ENCODE peak calls at places on chromosome 5, in seven cellular contexts. I is mesenchymal stem cell, A is trophoblast cell, G is H9, O is neuronal stem cell, P is H1, W is IMR-90. F is an unnamed sample.

GRCh38 chr5:14171621-14172020 is 28.5 kb downstream of the TRIO start:
- DNase-seq in W (peak; percentile 85), G (no peak), I (peak; percentile 81), O (no peak), P (no peak), A (no peak), F (no peak)

GRCh38 chr5:115069087-115069968 is 100.4 kb downstream of the TRIM36 start:
- DNase-seq in A (peak; percentile 34), O (peak; percentile 59), I (peak; percentile 64), W (peak; percentile 58), P (no peak), G (peak; percentile 64), F (peak; percentile 82)

GRCh38 chr5:154141686-154142300 is 48.7 kb upstream of the GALNT10 start:
- DNase-seq in O (no peak), A (no peak), P (no peak), W (no peak), I (no peak), G (no peak), F (peak; percentile 43)

GRCh38 chr5:56259002-56259511 is 25.9 kb upstream of the ANKRD55 start:
- DNase-seq in W (peak; percentile 97), O (no peak), G (no peak), I (peak; percentile 98), P (no peak), A (peak; percentile 28), F (no peak)

GRCh38 chr5:52469420-52469819 is 318.3 kb upstream of the ITGA1 start:
- DNase-seq in A (no peak), O (no peak), P (no peak), I (no peak), G (no peak), W (no peak), F (no peak)

GRCh38 chr5:78341445-78341844 is 19.0 kb upstream of the SCAMP1 start:
- DNase-seq in I (no peak), P (no peak), A (no peak), W (no peak), G (no peak), O (no peak), F (no peak)

GRCh38 chr5:131377785-131378325 is 114.0 kb downstream of the CDC42SE2 start:
- DNase-seq in O (no peak), P (no peak), W (peak; percentile 86), A (no peak), G (no peak), I (peak; percentile 73), F (no peak)

GRCh38 chr5:124980174-124980941 is 233.9 kb upstream of the ZNF608 start:
- DNase-seq in O (peak; percentile 59), I (peak; percentile 34), P (peak; percentile 77), A (no peak), G (peak; percentile 75), W (no peak), F (peak; percentile 29)

GRCh38 chr5:146336197-146336596 is 2.4 kb upstream of the POU4F3 start:
- DNase-seq in P (no peak), I (no peak), W (no peak), O (no peak), G (no peak), A (no peak), F (no peak)

GRCh38 chr5:5523066-5523505 is 100.6 kb downstream of the ICE1 start:
- DNase-seq in A (peak; percentile 35), W (peak; percentile 35), I (peak; percentile 12), P (no peak), G (no peak), O (no peak), F (peak; percentile 16)

GRCh38 chr5:1744393-1745189 is 55.0 kb downstream of the MRPL36 start:
- DNase-seq in O (no peak), P (no peak), A (no peak), W (no peak), I (no peak), G (peak; percentile 16), F (no peak)

GRCh38 chr5:134510970-134511795 is 14.3 kb upstream of the JADE2 start:
- DNase-seq in P (peak; percentile 78), A (peak; percentile 85), I (peak; percentile 43), W (peak; percentile 69), G (peak; percentile 93), O (no peak), F (peak; percentile 99)

GRCh38 chr5:59174248-59174844 is 591.5 kb downstream of the RAB3C start:
- DNase-seq in G (no peak), O (peak; percentile 23), I (peak; percentile 82), A (peak; percentile 44), P (no peak), W (peak; percentile 87), F (peak; percentile 71)

GRCh38 chr5:50553560-50553984 is 112.5 kb upstream of the EMB start:
- DNase-seq in A (peak; percentile 28), I (peak; percentile 6), G (no peak), O (no peak), W (no peak), P (no peak), F (peak; percentile 22)

GRCh38 chr5:373710-374602 is 52.4 kb downstream of the AHRR start:
- DNase-seq in P (no peak), A (no peak), I (peak; percentile 85), O (peak; percentile 24), G (peak; percentile 32), W (peak; percentile 77), F (no peak)

GRCh38 chr5:57493034-57493433 is 10.4 kb upstream of the ACTBL2 start:
- DNase-seq in G (no peak), A (no peak), P (no peak), I (no peak), W (no peak), O (no peak), F (no peak)
- H2AK5ac ChIP-seq in G (no peak overlapping the region), A (no peak overlapping the region), P (no peak overlapping the region), I (peak overlapping the region; percentile 93), W (peak overlapping the region; percentile 83), O (no peak overlapping the region), F (no peak overlapping the region)

GRCh38 chr5:67160985-67161384 is 35.6 kb downstream of the CD180 start:
- DNase-seq in A (no peak), W (peak; percentile 57), I (no peak), O (no peak), G (no peak), P (no peak), F (peak; percentile 27)
- H2AK5ac ChIP-seq in A (no peak overlapping the region), W (no peak overlapping the region), I (no peak overlapping the region), O (no peak overlapping the region), G (no peak overlapping the region), P (no peak overlapping the region), F (no peak overlapping the region)

DNA sequence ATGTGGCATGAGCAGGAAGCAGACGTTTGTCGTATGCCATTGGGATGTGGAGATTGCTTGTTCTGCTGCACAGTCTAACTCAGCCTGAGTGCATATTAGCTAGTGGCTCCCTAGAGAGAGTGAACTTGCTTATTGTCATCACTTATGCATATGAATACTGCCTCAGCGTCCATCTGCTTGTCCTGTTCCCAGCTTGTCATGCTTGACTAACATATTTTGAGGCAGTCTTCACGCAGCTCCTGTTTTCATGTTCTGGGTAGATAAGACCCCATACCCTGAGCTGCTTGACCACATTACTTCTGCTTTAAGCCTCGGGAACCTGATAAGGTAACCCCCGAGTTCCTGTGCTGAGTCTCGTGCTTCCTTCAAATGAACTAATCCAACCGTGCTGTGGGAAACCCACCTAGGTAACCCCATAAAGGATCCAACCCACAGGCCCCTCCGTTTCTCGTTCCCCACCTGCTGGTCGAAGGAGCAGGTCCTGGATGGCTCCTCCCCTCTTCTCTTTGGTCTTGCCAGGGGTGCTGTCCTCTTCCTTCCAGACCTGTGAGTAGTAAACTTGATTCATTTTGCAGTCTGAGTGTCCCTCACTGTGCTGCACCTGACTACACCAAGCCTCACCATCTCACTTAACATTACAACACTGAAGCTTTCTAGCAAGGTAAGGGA is 25.0 kb downstream of the ANKRD33B start:
- DNase-seq in O (no peak), W (no peak), A (no peak), I (no peak), G (no peak), P (no peak), F (peak; percentile 24)
- H2AK5ac ChIP-seq in O (no peak overlapping the region), W (no peak overlapping the region), A (no peak overlapping the region), I (no peak overlapping the region), G (no peak overlapping the region), P (no peak overlapping the region), F (no peak overlapping the region)

GRCh38 chr5:149445343-149445738 is 66.2 kb upstream of the IL17B start:
- DNase-seq in G (no peak), P (no peak), O (no peak), I (no peak), W (no peak), A (no peak), F (no peak)

GRCh38 chr5:149442563-149443182 is 63.6 kb upstream of the IL17B start:
- DNase-seq in P (peak; percentile 61), O (peak; percentile 56), A (peak; percentile 82), W (peak; percentile 70), I (peak; percentile 80), G (peak; percentile 90), F (peak; percentile 81)

GRCh38 chr5:149447373-149448367 is 68.6 kb upstream of the IL17B start:
- DNase-seq in A (no peak), W (no peak), G (no peak), O (no peak), P (no peak), I (peak; percentile 47), F (no peak)

GRCh38 chr5:149443210-149443609 is 64.1 kb upstream of the IL17B start:
- DNase-seq in I (no peak), O (no peak), A (no peak), G (no peak), W (no peak), P (no peak), F (no peak)

GRCh38 chr5:149445739-149446369 is 66.8 kb upstream of the IL17B start:
- DNase-seq in A (peak; percentile 50), W (peak; percentile 99), I (peak; percentile 100), O (no peak), G (no peak), P (no peak), F (peak; percentile 85)
- H2AK5ac ChIP-seq in A (peak overlapping the region; percentile 24), W (peak overlapping the region; percentile 93), I (no peak overlapping the region), O (no peak overlapping the region), G (no peak overlapping the region), P (peak overlapping the region; percentile 33), F (no peak overlapping the region)

GRCh38 chr5:142106061-142106460 is 2.5 kb upstream of the NDFIP1 start:
- DNase-seq in G (no peak), W (no peak), P (no peak), O (no peak), A (no peak), I (no peak), F (no peak)
- H2AK5ac ChIP-seq in G (no peak overlapping the region), W (no peak overlapping the region), P (no peak overlapping the region), O (no peak overlapping the region), A (no peak overlapping the region), I (no peak overlapping the region), F (no peak overlapping the region)

GRCh38 chr5:20109326-20109725 is 121.3 kb upstream of the CDH18 start:
- DNase-seq in P (no peak), O (no peak), I (no peak), A (peak; percentile 87), W (no peak), G (no peak), F (peak; percentile 22)
- H2AK5ac ChIP-seq in P (no peak overlapping the region), O (no peak overlapping the region), I (no peak overlapping the region), A (no peak overlapping the region), W (no peak overlapping the region), G (no peak overlapping the region), F (no peak overlapping the region)

DNA sequence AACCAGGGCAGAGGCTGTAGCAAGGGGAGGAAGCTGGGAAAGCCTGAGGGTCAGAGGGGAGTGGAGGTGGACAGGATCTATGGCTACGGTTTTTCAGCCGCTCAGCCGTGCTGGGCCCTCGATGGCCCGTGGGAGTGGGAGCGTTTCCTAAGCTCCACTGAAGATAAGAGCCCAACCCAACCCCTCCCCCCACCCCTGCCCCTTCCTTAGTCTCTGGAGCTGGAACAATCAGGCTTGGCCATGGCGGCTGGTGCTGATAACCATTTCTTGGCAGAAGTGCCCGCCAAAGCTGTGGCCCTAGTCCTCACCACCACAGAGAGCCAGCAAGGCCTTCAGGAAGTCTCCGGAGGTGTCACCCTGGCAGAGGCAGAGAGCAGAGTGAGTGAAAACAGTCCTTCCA is 20.3 kb upstream of the TNIP1 start:
- DNase-seq in O (no peak), G (no peak), W (no peak), A (no peak), I (no peak), P (no peak), F (no peak)
- H2AK5ac ChIP-seq in O (no peak overlapping the region), G (no peak overlapping the region), W (no peak overlapping the region), A (no peak overlapping the region), I (no peak overlapping the region), P (no peak overlapping the region), F (no peak overlapping the region)

F was measured in mesendoderm.